ENCODE peak calls at places on chromosomes 11 and 22, in nine cellular contexts. Y is adrenal gland, K is Peyer's patch, O is ovary, M is stomach, T is K562, J is A549, L is prostate gland, E is uterus. G is an unnamed sample.

GRCh38 chr11:83051760-83052671 is 19.7 kb downstream of the RAB30 start:
- DNase-seq in M (no peak), T (no peak), O (peak), K (no peak), Y (peak), L (peak), E (no peak), J (peak), G (peak)

GRCh38 chr11:61571337-61571736 is 9.5 kb downstream of the SYT7 start:
- DNase-seq in L (no peak), M (no peak), O (no peak), T (no peak), J (no peak), E (no peak), K (no peak), Y (no peak), G (no peak)

GRCh38 chr11:129435499-129436245 is 60.0 kb downstream of the BARX2 start:
- DNase-seq in J (no peak), Y (no peak), E (no peak), O (no peak), L (no peak), T (no peak), K (no peak), M (no peak), G (no peak)

GRCh38 chr11:64545605-64546004 is 45.4 kb upstream of the SLC22A12 start:
- DNase-seq in K (no peak), T (no peak), J (peak), Y (peak), O (no peak), L (no peak), E (no peak), M (no peak), G (no peak)

GRCh38 chr11:75583710-75584658 is 21.9 kb downstream of the SERPINH1 start:
- DNase-seq in L (peak), E (peak), T (peak), Y (peak), M (peak), J (no peak), K (peak), O (peak), G (peak)

GRCh38 chr22:17569971-17570511 is 6.7 kb downstream of the SLC25A18 start:
- DNase-seq in T (no peak), L (no peak), J (no peak), O (no peak), E (peak), Y (peak), K (no peak), M (no peak), G (no peak)

GRCh38 chr11:31120428-31120827 is 249.1 kb downstream of the DCDC1 start:
- DNase-seq in M (no peak), J (no peak), L (no peak), Y (no peak), T (no peak), E (no peak), O (no peak), K (no peak), G (no peak)

GRCh38 chr11:132008872-132009271 is 638.5 kb downstream of the NTM start:
- DNase-seq in K (no peak), Y (no peak), L (no peak), T (no peak), E (no peak), M (no peak), J (no peak), O (no peak), G (no peak)

GRCh38 chr11:77467993-77468392 is 5.9 kb downstream of the PAK1 start:
- DNase-seq in K (no peak), J (no peak), L (no peak), M (no peak), O (no peak), Y (no peak), T (no peak), E (no peak), G (no peak)
- H3K4me3 ChIP-seq in K (no peak), J (no peak), L (no peak), M (no peak), O (no peak), Y (no peak), T (no peak), E (no peak), G (no peak)

DNA sequence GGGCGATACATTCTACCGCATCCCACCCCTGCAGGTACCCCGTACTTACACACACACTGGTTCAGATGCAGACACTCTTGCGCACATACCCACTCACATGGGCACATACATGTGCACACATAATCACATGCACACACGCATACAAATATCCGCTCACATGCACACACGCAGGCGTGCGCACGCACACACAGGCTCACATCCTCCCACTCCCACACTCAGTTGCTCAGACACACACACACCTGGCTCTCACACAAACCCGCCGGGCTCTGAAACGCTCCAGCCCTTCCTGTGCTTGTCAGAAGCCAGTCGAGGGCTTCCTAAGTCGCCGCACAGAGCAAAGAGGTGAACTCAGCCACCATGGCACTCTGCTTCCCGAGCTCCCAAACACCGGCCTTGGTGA is 164.5 kb downstream of the CRYBB2 start:
- DNase-seq in Y (no peak), K (no peak), M (no peak), E (no peak), T (no peak), L (no peak), J (no peak), O (no peak), G (peak)
- TF ChIP-seq POLR2A in Y (no peak), K (no peak), M (no peak), E (no peak), T (no peak), L (no peak), J (no peak), O (no peak), G (no peak)

DNA sequence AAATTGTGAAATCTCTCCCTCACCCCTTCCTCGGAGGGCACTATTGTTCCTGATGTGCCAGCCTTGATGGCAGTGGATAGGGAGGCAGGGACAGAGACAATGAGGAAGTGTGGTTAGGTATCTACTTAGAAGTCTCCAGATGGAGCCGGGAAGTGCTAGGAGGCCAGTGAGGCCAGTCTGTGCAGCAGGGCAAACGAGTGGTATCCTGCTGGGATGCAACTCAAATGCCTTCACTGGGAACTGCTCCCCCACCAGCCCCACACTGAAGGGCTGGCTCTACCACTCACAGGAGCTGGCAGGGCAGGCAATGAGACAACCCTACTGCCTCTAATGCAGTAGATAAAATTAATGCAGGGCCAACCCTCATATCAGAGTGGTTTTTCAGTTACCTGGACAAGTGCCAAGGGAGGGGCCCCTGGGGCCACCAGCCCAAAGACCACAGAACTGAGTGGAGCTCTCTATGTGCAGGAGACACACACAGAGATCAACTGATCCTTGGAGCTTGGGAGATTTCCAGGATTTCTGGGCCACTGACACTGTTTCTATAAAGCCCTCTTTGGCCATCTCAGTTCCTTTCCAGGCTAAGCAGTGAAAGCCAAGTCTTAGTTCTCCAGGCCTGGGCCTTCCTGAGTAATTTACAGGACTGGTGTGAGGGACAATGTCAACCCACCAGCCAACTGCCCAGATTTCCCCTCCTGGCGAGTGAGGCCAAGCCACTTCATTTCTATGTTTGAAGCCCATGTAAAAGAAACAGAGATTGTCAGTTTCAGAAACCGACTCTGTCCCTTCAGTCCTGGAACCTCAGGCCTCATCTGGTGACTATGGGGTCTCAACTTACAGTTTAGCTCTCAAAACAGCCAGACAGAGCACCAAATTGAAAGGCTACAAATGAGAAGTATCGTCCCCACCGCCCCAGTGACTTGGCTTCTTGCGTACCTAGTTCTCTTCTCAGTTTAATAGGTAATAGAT is 4.1 kb downstream of the MIF start:
- DNase-seq in K (no peak), J (no peak), M (no peak), T (no peak), Y (no peak), O (no peak), L (no peak), E (no peak), G (no peak)
- H3K27ac ChIP-seq in K (no peak), J (no peak), M (no peak), T (no peak), Y (no peak), O (no peak), L (no peak), E (no peak), G (no peak)

GRCh38 chr11:102544594-102544993 is 14.0 kb upstream of the MMP7 start:
- DNase-seq in T (no peak), O (no peak), Y (no peak), K (no peak), M (no peak), E (no peak), L (no peak), J (no peak), G (no peak)
- H3K4me3 ChIP-seq in T (no peak), O (no peak), Y (no peak), K (no peak), M (no peak), E (no peak), L (no peak), J (no peak), G (no peak)

GRCh38 chr11:72740562-72741428 is 11.4 kb downstream of the ARAP1 start:
- DNase-seq in K (no peak), T (no peak), Y (no peak), E (no peak), O (no peak), M (no peak), L (no peak), J (no peak), G (no peak)

GRCh38 chr11:72742522-72743320 is 9.5 kb downstream of the ARAP1 start:
- DNase-seq in E (no peak), J (no peak), L (no peak), O (no peak), M (no peak), T (no peak), Y (no peak), K (no peak), G (no peak)

GRCh38 chr11:72740060-72740424 is 12.2 kb downstream of the ARAP1 start:
- DNase-seq in T (no peak), E (no peak), K (no peak), M (no peak), L (no peak), J (no peak), Y (no peak), O (no peak), G (no peak)

GRCh38 chr11:72741849-72742521 is 10.2 kb downstream of the ARAP1 start:
- DNase-seq in O (no peak), L (no peak), J (no peak), K (no peak), M (no peak), Y (no peak), T (no peak), E (no peak), G (no peak)

GRCh38 chr11:72741429-72741833 is 10.8 kb downstream of the ARAP1 start:
- DNase-seq in Y (no peak), M (no peak), O (no peak), E (no peak), J (no peak), L (no peak), T (peak), K (peak), G (no peak)
- TF ChIP-seq POLR2A in Y (no peak), M (no peak), O (no peak), E (no peak), J (no peak), L (no peak), T (no peak), K (no peak), G (no peak)

GRCh38 chr11:35663408-35663702 is 780 bp downstream of the TRIM44 start:
- DNase-seq in T (no peak), J (no peak), K (no peak), L (no peak), O (no peak), M (no peak), E (no peak), Y (no peak), G (no peak)

GRCh38 chr11:35671396-35672127 is 9.0 kb downstream of the TRIM44 start:
- DNase-seq in L (no peak), T (no peak), E (no peak), J (no peak), O (no peak), K (no peak), Y (no peak), M (no peak), G (no peak)

GRCh38 chr11:35662649-35663407 is at the start of gene TRIM44:
- DNase-seq in J (peak), T (peak), L (peak), E (peak), K (peak), M (peak), Y (peak), O (peak), G (peak)

GRCh38 chr11:35664977-35665441 is 2.4 kb downstream of the TRIM44 start:
- DNase-seq in M (no peak), Y (no peak), J (peak), K (no peak), O (no peak), T (no peak), E (no peak), L (no peak), G (no peak)

GRCh38 chr11:35667257-35667656 is 4.7 kb downstream of the TRIM44 start:
- DNase-seq in O (no peak), J (no peak), E (no peak), K (no peak), L (no peak), Y (no peak), T (no peak), M (no peak), G (no peak)
- H3K27ac ChIP-seq in O (no peak), J (no peak), E (no peak), K (no peak), L (no peak), Y (no peak), T (no peak), M (no peak), G (no peak)

GRCh38 chr11:62806611-62807121 is 1.4 kb upstream of the NXF1 start:
- DNase-seq in L (no peak), J (no peak), Y (peak), M (no peak), E (peak), K (no peak), T (no peak), O (peak), G (peak)
- H3K4me3 ChIP-seq in L (no peak), J (no peak), Y (no peak), M (no peak), E (no peak), K (no peak), T (peak), O (no peak), G (no peak)

G was measured in thyroid gland.